ENCODE peak calls at places on chromosomes 13 and 19, in four cellular contexts. N is tibial nerve, C is psoas muscle, F is uterus. I is an unnamed sample.

GRCh38 chr19:48842744-48843162 is 6.5 kb upstream of the HSD17B14 start:
- DNase-seq in N (no peak), C (no peak), F (peak), I (no peak)

GRCh38 chr19:41799444-41800000 is 3.1 kb downstream of the CEACAM3 start:
- DNase-seq in N (no peak), C (no peak), F (no peak), I (no peak)

GRCh38 chr19:55586976-55587668 is 6.5 kb upstream of the ZNF579 start:
- DNase-seq in N (peak), C (peak), F (peak), I (peak)

GRCh38 chr19:531753-532571 is at the start of gene CDC34:
- DNase-seq in N (no peak), C (no peak), F (peak), I (peak)

GRCh38 chr19:4075373-4075772 is 8.7 kb upstream of the ZBTB7A start:
- DNase-seq in N (no peak), C (peak), F (no peak), I (no peak)

GRCh38 chr13:53161231-53161630 is 132.6 kb downstream of the OLFM4 start:
- DNase-seq in N (no peak), C (no peak), F (no peak), I (no peak)

GRCh38 chr19:15438124-15438496 is 11.6 kb downstream of the WIZ start:
- DNase-seq in N (no peak), C (no peak), F (no peak), I (no peak)

GRCh38 chr13:111326621-111326965 is 6.2 kb downstream of the TEX29 start:
- DNase-seq in N (no peak), C (no peak), F (no peak), I (peak)

GRCh38 chr13:95133498-95133897 is 167.8 kb downstream of the ABCC4 start:
- DNase-seq in N (no peak), C (no peak), F (no peak), I (no peak)

GRCh38 chr13:53782400-53783030 is 753.9 kb downstream of the OLFM4 start:
- DNase-seq in N (no peak), C (no peak), F (no peak), I (no peak)

GRCh38 chr19:54201980-54202379 is 1.3 kb downstream of the RPS9 start:
- DNase-seq in N (no peak), C (no peak), F (no peak), I (no peak)

DNA sequence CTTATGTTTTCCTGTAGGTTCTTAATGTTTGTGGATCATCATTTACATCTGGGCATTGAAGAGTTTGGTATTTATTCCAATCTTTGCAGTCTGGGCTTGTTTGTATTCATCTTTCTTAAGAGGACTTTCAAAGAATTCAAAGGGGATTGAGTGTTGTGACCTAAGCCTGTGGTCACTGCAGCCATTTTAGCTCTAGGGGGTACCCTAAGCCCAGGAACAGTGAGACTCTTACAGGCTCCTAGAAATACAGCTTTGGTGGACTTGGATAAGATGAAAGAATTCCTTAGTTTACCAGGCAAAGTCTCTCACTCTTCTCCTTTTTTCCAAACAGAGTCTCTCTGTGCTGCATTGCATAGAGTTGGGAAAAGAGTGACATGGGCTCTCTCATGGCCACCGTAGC is 2539.0 kb upstream of the PCDH20 start:
- DNase-seq in N (no peak), C (no peak), F (no peak), I (no peak)
- H3K27ac ChIP-seq in N (no peak), C (no peak), F (no peak), I (no peak)

DNA sequence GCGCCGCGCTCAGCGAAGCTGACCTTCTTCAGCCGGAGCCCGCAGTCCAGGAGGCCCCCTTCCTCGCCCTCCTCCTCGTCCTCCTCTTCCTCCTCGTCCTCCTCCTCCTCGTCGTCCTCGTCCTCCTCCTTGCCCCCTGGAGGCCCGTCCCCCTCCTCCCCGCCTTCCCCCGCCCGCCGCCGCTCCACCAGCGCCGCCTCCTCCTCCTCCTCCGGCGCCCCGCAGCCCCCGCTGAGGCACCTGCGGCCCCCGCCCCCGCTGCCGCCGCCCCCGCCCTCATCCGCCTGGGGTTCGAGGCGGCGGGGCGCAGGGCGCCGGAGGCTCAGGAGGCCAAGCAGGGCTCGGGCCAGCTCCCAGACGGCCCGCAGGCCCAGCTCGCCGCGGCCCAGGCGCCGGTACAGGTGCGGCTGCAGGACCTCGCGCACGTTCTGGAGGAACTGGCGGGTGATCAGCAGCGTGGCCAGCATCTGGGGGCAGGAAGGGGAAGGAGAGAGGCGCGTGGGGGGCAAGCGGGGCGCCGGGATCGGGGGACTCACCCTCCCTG is 6.1 kb downstream of the ANO8 start:
- DNase-seq in N (no peak), C (no peak), F (no peak), I (no peak)
- H3K4me3 ChIP-seq in N (no peak), C (peak), F (peak), I (peak)

GRCh38 chr13:90968510-90968909 is 379.0 kb upstream of the MIR17HG start:
- DNase-seq in N (no peak), C (no peak), F (no peak), I (no peak)
- TF ChIP-seq CTCF in N (no peak), C (no peak), F (no peak), I (no peak)

GRCh38 chr13:36432106-36432544 is at the start of gene CCNA1:
- DNase-seq in N (no peak), C (peak), F (peak), I (no peak)

GRCh38 chr13:36436811-36437210 is 4.5 kb downstream of the CCNA1 start:
- DNase-seq in N (no peak), C (no peak), F (no peak), I (no peak)

GRCh38 chr13:36428083-36428482 is 4.2 kb upstream of the CCNA1 start:
- DNase-seq in N (no peak), C (no peak), F (no peak), I (no peak)

GRCh38 chr13:36430247-36431203 is 1.8 kb upstream of the CCNA1 start:
- DNase-seq in N (no peak), C (no peak), F (peak), I (no peak)

GRCh38 chr13:36431204-36432105 is 840 bp upstream of the CCNA1 start:
- DNase-seq in N (no peak), C (no peak), F (no peak), I (no peak)
- H3K27ac ChIP-seq in N (no peak), C (no peak), F (no peak), I (no peak)

DNA sequence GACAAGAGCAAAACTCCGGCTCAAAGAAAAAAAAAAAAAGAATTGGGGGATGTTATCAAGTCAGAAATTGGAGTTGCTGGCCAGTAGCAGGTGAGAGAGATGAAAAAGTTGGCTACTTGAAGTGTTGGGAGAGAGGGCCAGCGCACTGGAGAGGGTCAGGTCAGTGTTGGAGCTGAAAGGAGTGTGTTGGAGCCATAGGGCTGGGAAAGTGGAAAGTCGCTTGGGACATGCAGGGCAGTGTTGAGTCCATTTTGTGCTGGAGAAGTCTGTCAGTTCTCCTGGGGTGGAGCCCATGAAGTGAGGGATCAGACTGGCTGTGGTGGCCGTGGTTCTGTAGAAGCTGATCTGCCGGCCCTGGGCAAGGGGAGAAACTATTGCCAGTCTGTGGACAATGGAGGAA is 1.7 kb downstream of the PPP1R37 start:
- DNase-seq in N (no peak), C (no peak), F (no peak), I (no peak)
- H3K4me3 ChIP-seq in N (no peak), C (peak), F (no peak), I (no peak)

GRCh38 chr19:35736913-35737886 is 5.1 kb downstream of the IGFLR1 start:
- DNase-seq in N (no peak), C (no peak), F (no peak), I (no peak)
- TF ChIP-seq CTCF in N (no peak), C (no peak), F (no peak), I (no peak)

DNA sequence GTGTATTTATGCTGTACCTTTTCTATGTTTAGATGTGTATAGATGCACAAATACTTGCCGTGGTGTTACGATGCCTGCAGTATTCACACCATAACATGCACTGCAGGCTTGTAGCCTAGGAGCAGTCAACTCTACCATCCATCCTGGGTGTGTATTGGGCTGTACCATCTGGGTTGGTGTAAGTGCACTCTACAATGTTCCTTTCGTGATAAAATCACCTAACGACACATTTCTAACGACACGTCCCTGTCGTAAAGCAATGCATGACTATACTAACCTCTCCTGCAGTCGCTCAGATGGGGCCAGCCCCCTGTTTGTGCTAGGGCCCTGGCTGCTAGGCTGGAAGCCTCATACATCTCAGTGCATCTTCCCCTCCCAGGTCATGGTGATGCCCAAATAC is 18.4 kb downstream of the CD177 start:
- DNase-seq in N (no peak), C (no peak), F (no peak), I (no peak)
- H3K27ac ChIP-seq in N (no peak), C (no peak), F (no peak), I (no peak)

I was measured in coronary artery.